ENCODE peak calls at places on chromosome 9, in six cellular contexts. M, O, T, K, E and Z are unnamed samples.

GRCh38 chr9:99870126-99870525 is 36.3 kb upstream of the STX17 start:
- DNase-seq in K (no peak), O (no peak), M (no peak), T (no peak), E (peak; percentile 77), Z (peak; percentile 33)

GRCh38 chr9:16308645-16309044 is 561.8 kb downstream of the BNC2 start:
- DNase-seq in O (no peak), M (no peak), K (peak; percentile 7), E (no peak), T (no peak), Z (no peak)

GRCh38 chr9:17349816-17350215 is 215.0 kb downstream of the CNTLN start:
- DNase-seq in K (no peak), O (no peak), E (peak; percentile 27), M (no peak), T (no peak), Z (peak; percentile 9)

GRCh38 chr9:16458696-16459420 is 411.6 kb downstream of the BNC2 start:
- DNase-seq in T (no peak), E (no peak), O (no peak), M (peak; percentile 17), K (no peak), Z (no peak)

GRCh38 chr9:111393971-111394370 is 63.9 kb upstream of the OR2K2 start:
- DNase-seq in O (no peak), K (no peak), T (no peak), E (no peak), M (no peak), Z (no peak)

GRCh38 chr9:110532908-110533665 is 46.5 kb downstream of the SVEP1 start:
- DNase-seq in K (no peak), M (no peak), O (no peak), E (no peak), T (no peak), Z (no peak)

GRCh38 chr9:130530932-130531331 is 48.4 kb upstream of the FUBP3 start:
- DNase-seq in T (no peak), E (no peak), O (no peak), M (no peak), K (no peak), Z (no peak)

GRCh38 chr9:20623021-20623747 is 885 bp upstream of the MLLT3 start:
- DNase-seq in E (peak; percentile 14), T (peak; percentile 80), K (no peak), O (peak; percentile 20), M (peak; percentile 22), Z (no peak)

GRCh38 chr9:87898151-87898550 is 15.5 kb downstream of the SPATA31E1 start:
- DNase-seq in T (no peak), M (no peak), E (no peak), O (no peak), K (no peak), Z (peak; percentile 25)

GRCh38 chr9:22440841-22441240 is 5.8 kb upstream of the DMRTA1 start:
- DNase-seq in O (no peak), E (no peak), T (peak; percentile 55), M (no peak), K (no peak), Z (no peak)

GRCh38 chr9:129751841-129752801 is 721 bp downstream of the PTGES start:
- DNase-seq in M (no peak), K (no peak), E (no peak), T (peak; percentile 85), O (no peak), Z (no peak)

GRCh38 chr9:98520221-98520920 is 188.4 kb downstream of the GABBR2 start:
- DNase-seq in E (no peak), O (no peak), M (no peak), T (no peak), K (no peak), Z (no peak)

GRCh38 chr9:83932851-83933250 is 11.6 kb upstream of the KIF27 start:
- DNase-seq in O (no peak), M (no peak), K (no peak), E (no peak), T (no peak), Z (no peak)

GRCh38 chr9:96874947-96875459 is 20.7 kb upstream of the ZNF782 start:
- DNase-seq in M (peak; percentile 62), K (no peak), O (no peak), E (peak; percentile 18), T (peak; percentile 82), Z (no peak)

GRCh38 chr9:94568250-94568889 is 13.5 kb downstream of the PCAT7 start:
- DNase-seq in K (no peak), M (no peak), E (no peak), T (no peak), O (no peak), Z (no peak)

GRCh38 chr9:98450486-98450885 is 195.0 kb upstream of the TBC1D2 start:
- DNase-seq in T (no peak), K (no peak), O (no peak), E (no peak), M (no peak), Z (peak; percentile 81)

GRCh38 chr9:23308114-23308513 is 517.9 kb downstream of the ELAVL2 start:
- DNase-seq in M (no peak), E (no peak), O (no peak), K (no peak), T (no peak), Z (no peak)

GRCh38 chr9:114288233-114289051 is 34.5 kb upstream of the ORM1 start:
- DNase-seq in E (peak; percentile 63), K (peak; percentile 56), M (no peak), O (peak; percentile 16), T (peak; percentile 77), Z (peak; percentile 67)

GRCh38 chr9:118522093-118523028 is 818.2 kb downstream of the TLR4 start:
- DNase-seq in T (peak; percentile 52), M (peak; percentile 30), O (peak; percentile 74), E (peak; percentile 68), K (peak; percentile 90), Z (peak; percentile 48)

GRCh38 chr9:114484854-114485443 is 20.3 kb downstream of the WHRN start:
- DNase-seq in K (no peak), O (no peak), E (peak; percentile 63), T (no peak), M (peak; percentile 64), Z (peak; percentile 89)

GRCh38 chr9:100064872-100065581 is 33.8 kb downstream of the ERP44 start:
- DNase-seq in M (no peak), T (no peak), O (no peak), K (no peak), E (peak; percentile 79), Z (peak; percentile 76)

GRCh38 chr9:116572095-116572748 is 114.9 kb upstream of the TRIM32 start:
- DNase-seq in O (peak; percentile 94), K (peak; percentile 84), T (peak; percentile 95), E (peak; percentile 72), M (peak; percentile 74), Z (peak; percentile 65)

GRCh38 chr9:76662476-76663281 is 101.6 kb upstream of the PCA3 start:
- DNase-seq in K (no peak), M (no peak), T (no peak), E (no peak), O (no peak), Z (no peak)
- TF ChIP-seq CTCF in K (no peak), M (no peak), T (no peak), E (no peak), O (no peak), Z (peak; percentile 7)

DNA sequence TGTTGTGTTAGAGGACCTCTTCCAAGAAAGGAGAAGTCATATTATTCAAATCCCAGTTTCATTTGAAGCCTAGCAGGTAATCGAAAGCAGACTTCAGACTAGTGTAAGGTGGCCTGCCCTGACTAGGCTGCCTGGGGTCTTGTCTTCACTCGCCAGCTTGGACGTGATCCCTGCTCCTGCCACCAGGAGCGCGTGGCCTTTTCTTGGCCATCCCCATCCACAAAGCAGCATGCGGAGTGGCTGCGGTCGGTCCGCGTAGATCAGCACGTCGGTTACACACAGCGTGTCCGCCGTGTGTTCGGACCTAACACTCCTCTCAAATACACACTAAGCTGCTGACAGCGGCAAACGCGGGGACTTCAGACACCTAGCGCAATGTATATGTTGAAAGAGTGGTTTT is 37.3 kb downstream of the CFAP77 start:
- DNase-seq in E (no peak), T (no peak), M (no peak), O (peak; percentile 77), K (peak; percentile 84), Z (no peak)
- TF ChIP-seq CTCF in E (peak; percentile 45), T (no peak), M (no peak), O (peak; percentile 77), K (peak; percentile 71), Z (peak; percentile 34)

DNA sequence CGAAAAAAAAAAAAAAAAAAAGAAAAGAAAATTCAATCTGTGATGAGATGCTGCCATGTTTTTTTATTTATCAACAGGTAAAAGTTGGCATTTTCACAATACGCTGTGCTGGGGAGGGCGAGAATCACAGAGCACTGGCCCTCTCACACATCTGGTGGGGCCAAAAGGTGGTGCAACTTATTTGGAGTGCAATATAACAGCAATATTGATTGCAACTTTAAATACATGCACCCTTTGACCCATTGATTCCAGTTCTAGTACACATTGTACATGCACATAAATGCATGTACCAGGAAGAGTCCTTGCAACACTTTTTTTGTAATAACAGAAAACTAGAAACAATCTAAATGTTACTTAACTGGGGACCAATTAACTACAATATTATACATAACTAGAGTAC is 159.1 kb downstream of the DAB2IP start:
- DNase-seq in E (no peak), M (no peak), K (no peak), O (no peak), T (no peak), Z (no peak)
- TF ChIP-seq CTCF in E (no peak), M (no peak), K (no peak), O (no peak), T (no peak), Z (no peak)

GRCh38 chr9:77944556-77945261 is 86.9 kb downstream of the GNAQ start:
- DNase-seq in M (no peak), T (no peak), O (peak; percentile 33), K (no peak), E (no peak), Z (no peak)
- TF ChIP-seq CTCF in M (no peak), T (no peak), O (no peak), K (peak; percentile 47), E (peak; percentile 15), Z (no peak)

DNA sequence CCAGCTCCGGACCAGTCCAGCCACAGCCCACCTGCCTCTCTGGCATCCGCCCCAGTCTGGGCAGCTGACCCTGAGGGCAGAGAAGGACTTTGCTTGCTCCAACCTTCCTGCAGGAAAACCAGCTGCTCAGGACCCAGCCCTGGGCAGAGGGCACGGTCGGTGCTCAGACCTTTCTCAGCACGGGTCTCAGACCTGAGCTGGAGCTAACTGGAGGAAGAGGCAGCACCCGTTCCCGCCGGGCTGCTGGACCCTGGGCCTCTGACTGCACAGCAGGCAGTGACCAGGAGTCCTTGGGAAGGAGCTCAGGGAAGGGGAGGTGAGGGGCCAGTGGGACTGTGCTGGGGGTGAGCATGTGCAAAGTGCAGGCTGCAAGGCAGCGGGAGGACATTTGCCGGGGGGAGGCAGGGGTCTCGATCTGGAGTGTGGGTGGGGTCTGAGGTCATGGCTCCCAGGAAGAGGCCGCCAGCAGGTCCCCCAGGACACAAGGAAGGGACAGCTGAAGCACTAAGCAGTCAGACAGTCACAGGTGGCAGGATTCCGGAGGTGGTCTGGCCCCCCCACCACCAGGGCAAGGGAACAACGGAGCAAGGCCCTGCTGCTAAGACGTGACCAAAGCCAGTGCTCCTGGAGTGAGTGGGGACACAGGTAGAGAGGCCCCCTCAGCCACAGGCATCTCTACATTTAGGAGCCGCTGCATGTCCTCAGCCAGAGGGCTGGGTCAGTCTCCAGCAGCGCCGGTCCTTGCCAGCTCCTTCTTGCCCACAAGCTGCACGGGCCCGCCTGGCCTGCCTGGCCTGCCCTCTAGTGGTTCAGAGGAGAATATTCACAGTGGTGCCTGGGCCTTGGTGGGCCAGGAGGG is 4.7 kb upstream of the DPM2 start:
- DNase-seq in E (peak; percentile 39), K (peak; percentile 86), M (peak; percentile 76), O (peak; percentile 82), T (peak; percentile 91), Z (peak; percentile 45)
- TF ChIP-seq CTCF in E (peak; percentile 94), K (peak; percentile 92), M (peak; percentile 84), O (peak; percentile 90), T (peak; percentile 84), Z (peak; percentile 95)

GRCh38 chr9:136297016-136297691 is 6.7 kb downstream of the CCDC187 start:
- DNase-seq in O (no peak), M (no peak), K (no peak), E (no peak), T (peak; percentile 78), Z (no peak)
- TF ChIP-seq CTCF in O (no peak), M (no peak), K (no peak), E (no peak), T (no peak), Z (no peak)